ENCODE peak calls at places on chromosomes 12 and 14, in five cellular contexts. L, Q, C, S and M are unnamed samples.

GRCh38 chr12:132147423-132148367 is 3.4 kb downstream of the NOC4L start:
- DNase-seq in C (no peak), S (no peak), L (no peak), Q (peak), M (no peak)

GRCh38 chr14:68888025-68888850 is 90.9 kb downstream of the ACTN1 start:
- DNase-seq in C (no peak), L (no peak), Q (no peak), S (no peak), M (no peak)

GRCh38 chr12:122951979-122952892 is 14.0 kb downstream of the ABCB9 start:
- DNase-seq in L (peak), C (peak), S (peak), Q (peak), M (no peak)

GRCh38 chr12:100956311-100956852 is 161.8 kb downstream of the ANO4 start:
- DNase-seq in S (no peak), L (no peak), C (no peak), Q (no peak), M (no peak)

GRCh38 chr14:68790656-68791077 is 2.2 kb downstream of the ZFP36L1 start:
- DNase-seq in L (no peak), C (no peak), S (no peak), Q (no peak), M (no peak)

GRCh38 chr12:39357046-39357445 is 85.9 kb downstream of the KIF21A start:
- DNase-seq in Q (no peak), L (no peak), S (no peak), C (no peak), M (no peak)

GRCh38 chr12:125330645-125331341 is 265.6 kb downstream of the AACS start:
- DNase-seq in Q (peak), S (no peak), L (peak), C (no peak), M (no peak)

GRCh38 chr14:93731753-93732152 is 56.5 kb downstream of the PRIMA1 start:
- DNase-seq in Q (no peak), C (no peak), S (no peak), L (no peak), M (no peak)

GRCh38 chr14:53022593-53022992 is 71.7 kb upstream of the FERMT2 start:
- DNase-seq in L (no peak), S (no peak), Q (no peak), C (peak), M (no peak)

GRCh38 chr12:120733574-120733973 is 7.9 kb downstream of the ACADS start:
- DNase-seq in S (no peak), Q (no peak), L (no peak), C (no peak), M (no peak)

GRCh38 chr14:24298892-24299254 is 707 bp downstream of the DHRS1 start:
- DNase-seq in Q (no peak), L (no peak), C (peak), S (no peak), M (no peak)

GRCh38 chr12:129467749-129468148 is 436.1 kb downstream of the TMEM132D start:
- DNase-seq in C (no peak), S (no peak), L (no peak), Q (no peak), M (no peak)

GRCh38 chr14:23433457-23433856 is 2.0 kb downstream of the MYH7 start:
- DNase-seq in Q (no peak), S (no peak), L (no peak), C (no peak), M (no peak)

GRCh38 chr12:63952980-63953379 is 108.5 kb downstream of the SRGAP1 start:
- DNase-seq in L (no peak), S (no peak), Q (no peak), C (no peak), M (no peak)

GRCh38 chr14:69260979-69261605 is 1.1 kb downstream of the GALNT16 start:
- DNase-seq in Q (no peak), L (no peak), C (no peak), S (no peak), M (no peak)

GRCh38 chr14:32611752-32612151 is 282.7 kb downstream of the AKAP6 start:
- DNase-seq in S (peak), L (no peak), C (peak), Q (no peak), M (no peak)

GRCh38 chr12:55932546-55932919 is 1.6 kb downstream of the DGKA start:
- DNase-seq in L (no peak), Q (no peak), S (no peak), C (no peak), M (no peak)

GRCh38 chr12:14157129-14157747 is 175.8 kb upstream of the GRIN2B start:
- DNase-seq in C (no peak), L (no peak), Q (no peak), S (no peak), M (no peak)

GRCh38 chr14:28609228-28609828 is 157.3 kb upstream of the FOXG1 start:
- DNase-seq in C (peak), L (peak), S (peak), Q (peak), M (no peak)

GRCh38 chr12:109461049-109461845 is 15.9 kb downstream of the KCTD10 start:
- DNase-seq in C (no peak), S (no peak), Q (no peak), L (no peak), M (no peak)

GRCh38 chr14:71322660-71323250 is 415.5 kb downstream of the PCNX1 start:
- DNase-seq in S (peak), L (no peak), C (peak), Q (no peak), M (no peak)

GRCh38 chr12:21631367-21631766 is 26.3 kb downstream of the LDHB start:
- DNase-seq in S (no peak), C (no peak), Q (no peak), L (no peak), M (no peak)

GRCh38 chr12:2335109-2335508 is 282.3 kb downstream of the CACNA1C start:
- DNase-seq in Q (no peak), S (no peak), C (no peak), L (no peak), M (no peak)

GRCh38 chr12:6927379-6927991 is at the start of gene ATN1:
- DNase-seq in Q (peak), S (peak), L (no peak), C (peak), M (no peak)

GRCh38 chr12:86712425-86712843 is 456.2 kb upstream of the MGAT4C start:
- DNase-seq in C (peak), L (no peak), S (peak), Q (no peak), M (no peak)

GRCh38 chr14:92690171-92691011 is 58.0 kb downstream of the LGMN start:
- DNase-seq in S (peak), Q (no peak), L (no peak), C (peak), M (no peak)

GRCh38 chr12:67436230-67436629 is 167.1 kb downstream of the CAND1 start:
- DNase-seq in S (no peak), L (no peak), Q (no peak), C (no peak), M (no peak)

GRCh38 chr12:99284161-99284560 is 363.4 kb upstream of the GARIN6 start:
- DNase-seq in C (no peak), S (no peak), L (no peak), Q (no peak), M (no peak)

GRCh38 chr12:28811457-28811856 is 337.6 kb upstream of the FAR2 start:
- DNase-seq in Q (no peak), C (no peak), L (no peak), S (no peak), M (no peak)

GRCh38 chr14:105999361-106000028 is 473.1 kb downstream of the TMEM121 start:
- DNase-seq in C (no peak), Q (no peak), S (no peak), L (no peak), M (no peak)

GRCh38 chr14:92352158-92352985 is 29.4 kb downstream of the SLC24A4 start:
- DNase-seq in Q (no peak), S (peak), C (no peak), L (no peak), M (no peak)

GRCh38 chr12:123801573-123802178 is 39.6 kb downstream of the DNAH10 start:
- DNase-seq in C (peak), L (no peak), Q (no peak), S (peak), M (no peak)

GRCh38 chr12:96241484-96242256 is 47.5 kb downstream of the ELK3 start:
- DNase-seq in S (peak), L (no peak), C (no peak), Q (no peak), M (no peak)

GRCh38 chr14:49362916-49363315 is 223.3 kb downstream of the RPS29 start:
- DNase-seq in L (no peak), C (no peak), Q (no peak), S (no peak), M (no peak)

GRCh38 chr12:106094304-106094703 is 44.5 kb downstream of the NUAK1 start:
- DNase-seq in Q (no peak), C (no peak), S (no peak), L (no peak), M (no peak)

GRCh38 chr14:70186826-70187483 is 1.8 kb downstream of the SLC8A3 start:
- DNase-seq in C (no peak), Q (no peak), S (no peak), L (no peak), M (no peak)

GRCh38 chr12:52912711-52913423 is 8.0 kb upstream of the KRT8 start:
- DNase-seq in C (no peak), S (no peak), L (no peak), Q (no peak), M (no peak)